ENCODE peak calls at places on chromosomes 16 and 17, in eight cellular contexts. W, P, S, X, Q, O, D and G are unnamed samples.

GRCh38 chr16:49602201-49603041 is 228.8 kb downstream of the C16orf78 start:
- DNase-seq in W (no peak), P (no peak), S (no peak), X (peak), Q (peak), O (no peak), D (no peak), G (no peak)

GRCh38 chr17:28935744-28936460 is 15.4 kb downstream of the PHF12 start:
- DNase-seq in W (no peak), P (no peak), S (no peak), X (no peak), Q (no peak), O (no peak), D (no peak), G (no peak)

GRCh38 chr17:80749611-80750010 is 205.0 kb downstream of the RPTOR start:
- DNase-seq in W (no peak), P (no peak), S (no peak), X (no peak), Q (no peak), O (no peak), D (no peak), G (no peak)

GRCh38 chr17:77257169-77257568 is 116.4 kb downstream of the SEC14L1 start:
- DNase-seq in W (no peak), P (no peak), S (no peak), X (no peak), Q (no peak), O (no peak), D (no peak), G (no peak)

GRCh38 chr17:7982666-7983065 is 19.7 kb upstream of the GUCY2D start:
- DNase-seq in W (peak), P (no peak), S (no peak), X (no peak), Q (no peak), O (no peak), D (no peak), G (no peak)

GRCh38 chr16:3188925-3189825 is 1.2 kb downstream of the OR1F1 start:
- DNase-seq in W (peak), P (peak), S (no peak), X (peak), Q (no peak), O (no peak), D (no peak), G (peak)

GRCh38 chr16:24013733-24014645 is 178.2 kb downstream of the PRKCB start:
- DNase-seq in W (no peak), P (peak), S (no peak), X (peak), Q (peak), O (no peak), D (no peak), G (no peak)

GRCh38 chr17:69575346-69575761 is 160.9 kb downstream of the MAP2K6 start:
- DNase-seq in W (peak), P (peak), S (no peak), X (no peak), Q (no peak), O (no peak), D (peak), G (no peak)

GRCh38 chr17:4256952-4257351 is 6.8 kb downstream of the ANKFY1 start:
- DNase-seq in W (no peak), P (no peak), S (no peak), X (no peak), Q (no peak), O (no peak), D (no peak), G (no peak)

GRCh38 chr17:44199553-44200477 is at the start of gene ATXN7L3:
- DNase-seq in W (peak), P (peak), S (peak), X (peak), Q (peak), O (peak), D (peak), G (peak)

GRCh38 chr17:47300718-47301117 is 23.0 kb upstream of the EFCAB13 start:
- DNase-seq in W (no peak), P (no peak), S (no peak), X (no peak), Q (no peak), O (no peak), D (no peak), G (no peak)

GRCh38 chr16:81767987-81768592 is 11.0 kb upstream of the PLCG2 start:
- DNase-seq in W (no peak), P (peak), S (no peak), X (no peak), Q (no peak), O (no peak), D (no peak), G (no peak)

GRCh38 chr17:79562117-79562805 is 48.6 kb downstream of the RBFOX3 start:
- DNase-seq in W (no peak), P (no peak), S (no peak), X (no peak), Q (no peak), O (no peak), D (no peak), G (no peak)

GRCh38 chr17:8103549-8103948 is 14.8 kb downstream of the ALOXE3 start:
- DNase-seq in W (no peak), P (no peak), S (no peak), X (no peak), Q (peak), O (no peak), D (no peak), G (no peak)

GRCh38 chr17:3003401-3004149 is 59.8 kb downstream of the OR1D5 start:
- DNase-seq in W (no peak), P (no peak), S (no peak), X (no peak), Q (peak), O (no peak), D (no peak), G (no peak)

GRCh38 chr17:74086992-74087391 is 116.5 kb upstream of the RPL38 start:
- DNase-seq in W (no peak), P (no peak), S (no peak), X (no peak), Q (no peak), O (no peak), D (no peak), G (no peak)

GRCh38 chr16:56866955-56867830 is 2.2 kb downstream of the SLC12A3 start:
- DNase-seq in W (peak), P (peak), S (no peak), X (no peak), Q (peak), O (no peak), D (peak), G (peak)

GRCh38 chr17:18185832-18186231 is 2.2 kb downstream of the ALKBH5 start:
- DNase-seq in W (peak), P (no peak), S (no peak), X (no peak), Q (no peak), O (no peak), D (no peak), G (no peak)

GRCh38 chr17:79809530-79810137 is 12.8 kb upstream of the CBX8 start:
- DNase-seq in W (no peak), P (no peak), S (no peak), X (no peak), Q (peak), O (no peak), D (no peak), G (no peak)

GRCh38 chr16:61780161-61780560 is 256.1 kb downstream of the CDH8 start:
- DNase-seq in W (no peak), P (no peak), S (no peak), X (no peak), Q (no peak), O (no peak), D (no peak), G (no peak)

GRCh38 chr16:82523786-82524185 is 103.0 kb upstream of the CDH13 start:
- DNase-seq in W (no peak), P (no peak), S (no peak), X (no peak), Q (no peak), O (no peak), D (no peak), G (no peak)

GRCh38 chr17:51351890-51352289 is 91.5 kb downstream of the UTP18 start:
- DNase-seq in W (peak), P (no peak), S (no peak), X (peak), Q (no peak), O (no peak), D (no peak), G (no peak)

GRCh38 chr17:80069886-80070177 is 31.5 kb upstream of the GAA start:
- DNase-seq in W (no peak), P (no peak), S (no peak), X (no peak), Q (no peak), O (no peak), D (no peak), G (no peak)

GRCh38 chr16:12341423-12341822 is 364.9 kb downstream of the SNX29 start:
- DNase-seq in W (peak), P (peak), S (no peak), X (no peak), Q (no peak), O (no peak), D (no peak), G (no peak)
- TF ChIP-seq CTCF in W (peak), P (no peak), S (no peak), X (no peak), Q (no peak), O (no peak), D (no peak), G (no peak)

DNA sequence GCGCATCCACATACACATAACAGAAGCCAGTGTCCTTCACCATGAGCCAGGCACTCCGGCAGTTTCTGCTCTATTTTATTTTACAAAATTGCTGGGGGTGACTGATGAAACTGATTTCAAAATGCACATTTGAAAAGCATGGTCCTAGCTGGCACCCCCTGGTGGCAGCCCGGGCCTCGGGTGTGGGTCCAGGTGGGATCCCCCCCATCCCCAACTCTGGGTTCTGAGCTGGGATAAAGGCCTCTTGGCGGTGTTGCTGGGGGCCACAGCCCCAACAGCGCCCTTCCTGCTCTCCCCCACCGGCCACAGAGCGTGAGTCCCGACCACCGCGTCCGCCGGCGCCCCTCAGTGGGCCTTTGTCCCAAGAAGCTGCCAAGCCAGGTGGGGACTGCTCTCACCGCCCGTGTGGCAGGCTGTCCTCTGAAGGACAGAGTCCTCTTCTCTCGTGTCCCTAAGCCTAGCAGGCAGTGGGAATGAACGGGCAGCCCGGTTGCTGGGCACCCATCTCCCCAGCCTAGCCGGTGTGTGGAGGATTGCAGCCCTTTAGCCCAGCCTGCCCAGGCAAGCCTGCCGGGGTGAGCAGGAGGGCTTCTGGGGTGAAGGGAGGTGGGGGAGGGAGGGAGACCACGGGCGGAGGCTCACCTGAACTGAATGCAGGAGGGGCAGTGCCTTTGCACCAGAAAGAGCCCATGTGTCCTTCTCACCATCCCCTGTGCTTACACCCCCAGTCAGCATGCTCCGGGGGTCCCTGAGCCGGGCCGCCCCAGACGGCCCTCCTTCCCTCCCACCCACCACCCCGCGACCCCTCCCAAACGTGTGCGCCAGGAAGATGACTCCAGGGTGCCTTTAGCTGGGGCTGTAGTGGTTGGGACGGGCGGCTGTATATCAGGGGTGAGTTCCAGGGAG is 898 bp downstream of the SNAI3 start:
- DNase-seq in W (peak), P (peak), S (peak), X (no peak), Q (no peak), O (no peak), D (no peak), G (no peak)
- TF ChIP-seq CTCF in W (peak), P (peak), S (no peak), X (peak), Q (no peak), O (peak), D (peak), G (peak)

GRCh38 chr17:14797021-14797420 is 468.1 kb downstream of the PMP22 start:
- DNase-seq in W (no peak), P (no peak), S (no peak), X (no peak), Q (no peak), O (no peak), D (no peak), G (no peak)
- TF ChIP-seq CTCF in W (no peak), P (no peak), S (no peak), X (no peak), Q (no peak), O (no peak), D (no peak), G (no peak)

DNA sequence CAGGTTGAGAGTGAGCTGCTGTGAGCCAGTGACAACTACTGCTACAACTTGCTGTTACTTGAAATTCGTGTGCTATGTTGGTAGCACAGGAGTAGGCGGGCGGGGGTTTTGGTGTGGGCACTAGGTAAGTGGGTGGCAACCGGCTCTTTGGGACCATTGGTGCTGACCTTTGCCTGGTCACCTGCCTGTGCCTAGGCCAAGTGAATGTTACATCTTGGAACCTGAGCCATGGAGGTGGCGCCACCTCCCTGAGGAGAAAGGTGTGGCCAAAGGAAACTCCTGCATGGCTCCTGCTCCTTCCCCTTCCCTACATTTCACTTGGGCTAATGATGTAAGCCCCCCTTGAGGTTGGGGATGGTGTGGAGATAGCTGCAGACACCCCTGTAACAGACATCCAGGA is 25.4 kb upstream of the ARHGAP23 start:
- DNase-seq in W (no peak), P (no peak), S (no peak), X (no peak), Q (no peak), O (no peak), D (no peak), G (no peak)
- TF ChIP-seq CTCF in W (no peak), P (no peak), S (no peak), X (no peak), Q (no peak), O (no peak), D (no peak), G (no peak)